ENCODE peak calls at places on chromosomes 6 and 20, in nine cellular contexts. T is nephron progenitor cell; U is effector CD4-positive, alpha-beta T cell; D is effector memory CD4-positive, alpha-beta T cell; J is NCI-H1105; P is SW 1271; Z is NCI-H1436 treated with DMSO at 0.1 percent for 48 hours; V is iris pigment epithelial cell; B is NCI-H510A. R is an unnamed sample.

GRCh38 chr6:109816452-109817374 is 125.6 kb downstream of the FIG4 start:
- DNase-seq in B (peak), V (no peak), J (peak), Z (peak), D (no peak), U (no peak), T (no peak), P (no peak), R (no peak)

GRCh38 chr20:55415567-55416142 is 589.7 kb downstream of the CBLN4 start:
- DNase-seq in J (no peak), D (no peak), B (no peak), V (peak), T (no peak), Z (no peak), U (no peak), P (peak), R (no peak)

GRCh38 chr6:12148317-12148801 is 136.2 kb downstream of the HIVEP1 start:
- DNase-seq in Z (no peak), P (no peak), J (no peak), B (no peak), U (no peak), V (peak), D (no peak), T (no peak), R (no peak)

GRCh38 chr20:48455606-48456360 is 372.0 kb downstream of the PREX1 start:
- DNase-seq in V (no peak), B (no peak), D (no peak), Z (no peak), T (peak), U (no peak), P (no peak), J (no peak), R (no peak)

GRCh38 chr20:25058797-25059486 is 1.0 kb upstream of the ACSS1 start:
- DNase-seq in U (no peak), B (no peak), V (no peak), Z (no peak), P (no peak), D (no peak), J (no peak), T (no peak), R (no peak)

GRCh38 chr6:7073810-7074525 is 33.8 kb upstream of the RREB1 start:
- DNase-seq in J (no peak), P (no peak), Z (no peak), U (peak), D (peak), B (no peak), V (no peak), T (no peak), R (peak)

GRCh38 chr6:165742047-165742446 is 79.0 kb upstream of the PDE10A start:
- DNase-seq in Z (no peak), B (no peak), T (no peak), J (no peak), P (no peak), D (no peak), U (no peak), V (no peak), R (no peak)

GRCh38 chr20:29298759-29299613 is 1958.5 kb upstream of the DEFB115 start:
- DNase-seq in P (no peak), D (no peak), B (no peak), U (no peak), J (no peak), V (no peak), T (no peak), Z (no peak), R (no peak)

GRCh38 chr6:29602564-29603361 is 17.8 kb downstream of the OR2H2 start:
- DNase-seq in Z (no peak), U (no peak), V (peak), J (peak), P (peak), D (no peak), B (no peak), T (peak), R (no peak)

GRCh38 chr6:153092082-153093013 is 38.7 kb downstream of the RGS17 start:
- DNase-seq in J (no peak), T (no peak), U (no peak), P (peak), V (peak), Z (no peak), B (no peak), D (no peak), R (no peak)

GRCh38 chr6:117072781-117073180 is 192.6 kb upstream of the VGLL2 start:
- DNase-seq in Z (no peak), B (no peak), U (no peak), D (no peak), P (no peak), T (peak), J (no peak), V (no peak), R (no peak)

R was measured in CD8-positive, alpha-beta memory T cell.